ENCODE peak calls at places on chromosomes 11 and 22, in four cellular contexts. I is right lobe of liver; U is neural progenitor cell; D is CD8-positive, alpha-beta memory T cell. C is an unnamed sample.

GRCh38 chr11:2802389-2803185 is 83.0 kb downstream of the CDKN1C start:
- DNase-seq in D (no peak), U (no peak), I (peak; percentile 11), C (peak; percentile 12)

GRCh38 chr22:37486224-37486845 is at the start of gene MFNG:
- DNase-seq in U (peak; percentile 91), D (peak; percentile 71), I (peak; percentile 84), C (peak; percentile 51)

GRCh38 chr22:48758021-48758561 is 1069.6 kb downstream of the BRD1 start:
- DNase-seq in U (no peak), I (no peak), D (no peak), C (no peak)

GRCh38 chr22:28029201-28029948 is 110.3 kb upstream of the PITPNB start:
- DNase-seq in U (no peak), D (no peak), I (peak; percentile 38), C (no peak)

GRCh38 chr11:112977620-112978212 is 16.5 kb downstream of the NCAM1 start:
- DNase-seq in I (no peak), U (peak; percentile 44), D (no peak), C (peak; percentile 36)

GRCh38 chr22:37601540-37602442 is 6.8 kb upstream of the GGA1 start:
- DNase-seq in D (no peak), U (peak; percentile 85), I (no peak), C (no peak)

GRCh38 chr11:70414341-70415100 is 16.2 kb downstream of the CTTN start:
- DNase-seq in D (no peak), U (no peak), I (no peak), C (no peak)

GRCh38 chr11:17498475-17498874 is 21.8 kb upstream of the ABCC8 start:
- DNase-seq in I (no peak), D (no peak), U (peak; percentile 62), C (no peak)

GRCh38 chr11:44564653-44565007 is 833 bp upstream of the CD82 start:
- DNase-seq in D (no peak), U (no peak), I (peak; percentile 80), C (no peak)

GRCh38 chr11:110130642-110131238 is 37.5 kb downstream of the ZC3H12C start:
- DNase-seq in D (no peak), U (peak; percentile 93), I (no peak), C (no peak)

GRCh38 chr11:29527391-29527936 is 489.4 kb downstream of the KCNA4 start:
- DNase-seq in U (peak; percentile 7), I (no peak), D (no peak), C (no peak)

GRCh38 chr22:49103314-49104052 is 724.2 kb downstream of the BRD1 start:
- DNase-seq in U (peak; percentile 37), I (no peak), D (no peak), C (no peak)

GRCh38 chr22:30457964-30458363 is 13.9 kb downstream of the SEC14L3 start:
- DNase-seq in D (no peak), I (no peak), U (no peak), C (no peak)

GRCh38 chr22:23263651-23264555 is 83.6 kb downstream of the BCR start:
- DNase-seq in I (no peak), D (peak; percentile 54), U (no peak), C (no peak)

GRCh38 chr11:120339394-120339890 is 3.2 kb downstream of the ARHGEF12 start:
- DNase-seq in I (no peak), D (no peak), U (peak; percentile 19), C (no peak)

GRCh38 chr11:67700548-67701262 is 26.3 kb upstream of the ALDH3B2 start:
- DNase-seq in U (peak; percentile 63), D (no peak), I (no peak), C (no peak)

GRCh38 chr11:35945137-35945518 is 1.3 kb downstream of the LDLRAD3 start:
- DNase-seq in D (no peak), U (no peak), I (no peak), C (no peak)

GRCh38 chr11:70472240-70472639 is 73.9 kb downstream of the CTTN start:
- DNase-seq in D (no peak), U (no peak), I (no peak), C (no peak)

GRCh38 chr11:57543601-57544000 is 6.2 kb downstream of the SMTNL1 start:
- DNase-seq in D (no peak), U (no peak), I (no peak), C (no peak)

GRCh38 chr11:111911563-111912401 is at the start of gene CRYAB:
- DNase-seq in U (peak; percentile 34), I (no peak), D (no peak), C (peak; percentile 86)

GRCh38 chr11:8765294-8765693 is 82.7 kb downstream of the RPL27A start:
- DNase-seq in D (no peak), U (no peak), I (no peak), C (no peak)

GRCh38 chr11:8767466-8768142 is 85.0 kb downstream of the RPL27A start:
- DNase-seq in D (no peak), U (no peak), I (no peak), C (no peak)

GRCh38 chr11:8766993-8767374 is 84.4 kb downstream of the RPL27A start:
- DNase-seq in U (no peak), D (no peak), I (no peak), C (no peak)

GRCh38 chr11:8766043-8766992 is 83.7 kb downstream of the RPL27A start:
- DNase-seq in U (peak; percentile 50), I (no peak), D (no peak), C (no peak)

GRCh38 chr11:8768625-8769333 is 86.2 kb downstream of the RPL27A start:
- DNase-seq in D (no peak), I (no peak), U (no peak), C (no peak)
- H3K4me1 ChIP-seq in D (no peaks in the 10 kb centered on the region), I (no peaks in the 10 kb centered on the region), U (peaks cover 21% of the 10 kb centered on the region), C (peaks cover 28% of the 10 kb centered on the region)

GRCh38 chr11:9573775-9574555 is 495 bp downstream of the WEE1 start:
- DNase-seq in U (peak; percentile 55), I (peak; percentile 47), D (peak; percentile 8), C (no peak)
- H3K4me1 ChIP-seq in U (peaks cover 32% of the 10 kb centered on the region), I (no peaks in the 10 kb centered on the region), D (peaks cover 5% of the 10 kb centered on the region), C (no peaks in the 10 kb centered on the region)

GRCh38 chr22:19998991-19999820 is 17.4 kb downstream of the ARVCF start:
- DNase-seq in I (no peak), D (no peak), U (no peak), C (no peak)
- H3K4me1 ChIP-seq in I (no peaks in the 10 kb centered on the region), D (peaks cover 4% of the 10 kb centered on the region), U (peaks cover 33% of the 10 kb centered on the region), C (no peaks in the 10 kb centered on the region)

GRCh38 chr11:82899191-82899820 is 924 bp downstream of the PRCP start:
- DNase-seq in U (no peak), D (no peak), I (no peak), C (no peak)

GRCh38 chr11:82898242-82898641 is 2.0 kb downstream of the PRCP start:
- DNase-seq in U (no peak), D (no peak), I (no peak), C (no peak)

GRCh38 chr11:82900277-82901164 is at the start of gene PRCP:
- DNase-seq in I (peak; percentile 97), D (peak; percentile 92), U (peak; percentile 93), C (peak; percentile 92)

GRCh38 chr11:82901165-82901938 is at the start of gene DDIAS:
- DNase-seq in I (peak; percentile 95), U (peak; percentile 98), D (peak; percentile 94), C (peak; percentile 94)

DNA sequence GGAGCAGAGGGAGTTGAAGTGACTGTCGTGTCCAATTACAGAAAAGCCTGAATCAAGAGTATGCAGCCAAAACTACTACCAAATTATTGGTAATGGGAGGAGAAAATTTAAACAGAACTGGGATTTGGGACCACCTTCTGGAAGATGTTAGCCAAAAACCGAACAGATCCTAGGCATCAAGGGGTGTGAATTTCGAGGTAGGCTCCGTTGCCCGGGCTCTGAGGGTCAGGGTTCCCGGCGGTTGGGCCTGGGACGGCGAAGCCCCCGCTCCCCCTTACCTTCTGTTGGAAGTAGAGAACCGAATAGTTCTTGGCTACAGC is 313 bp downstream of the PRCP start:
- DNase-seq in U (no peak), D (no peak), I (no peak), C (no peak)
- H3K4me1 ChIP-seq in U (peaks cover 19% of the 10 kb centered on the region), D (peaks cover 18% of the 10 kb centered on the region), I (peaks cover 4% of the 10 kb centered on the region), C (peaks cover 3% of the 10 kb centered on the region)

GRCh38 chr11:64321533-64321932 is 3.6 kb downstream of the PRDX5 start:
- DNase-seq in U (no peak), I (no peak), D (no peak), C (no peak)
- H3K4me1 ChIP-seq in U (peaks cover 7% of the 10 kb centered on the region), I (no peaks in the 10 kb centered on the region), D (peaks cover 10% of the 10 kb centered on the region), C (no peaks in the 10 kb centered on the region)

DNA sequence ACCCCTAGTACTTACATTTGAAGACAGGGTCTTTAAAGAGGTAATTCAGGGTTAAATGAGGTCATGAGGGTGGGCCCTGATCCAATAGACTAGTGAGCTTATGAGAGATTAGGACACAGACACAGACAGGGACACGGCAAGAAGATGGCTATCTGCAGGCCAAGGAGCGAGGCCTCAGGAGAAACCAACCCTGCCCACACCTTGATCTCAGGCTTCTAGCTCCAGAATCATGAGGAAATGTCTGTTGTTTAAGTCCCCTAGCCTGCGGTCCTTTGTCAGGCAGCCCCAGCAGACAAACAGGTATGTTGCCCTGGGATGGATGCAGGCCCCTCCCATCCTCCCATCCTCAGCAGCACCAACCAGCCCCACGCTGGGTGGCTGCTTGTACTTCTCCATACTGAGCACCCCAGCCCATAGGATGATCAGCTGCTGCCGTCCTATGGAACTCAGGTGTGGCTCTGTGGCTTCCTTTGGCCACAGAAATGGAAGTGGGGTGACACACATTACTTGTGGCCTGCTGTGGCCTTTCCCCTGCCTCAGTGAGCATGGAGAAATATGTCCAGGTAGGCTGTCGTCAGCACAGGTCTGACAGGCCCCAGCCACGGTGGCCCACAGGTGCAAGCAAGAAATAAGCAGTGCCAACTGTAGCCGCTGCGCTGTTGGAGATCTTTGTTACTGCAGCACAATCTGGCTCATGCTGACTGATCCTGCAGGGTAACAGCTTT is 7.9 kb downstream of the GNB1L start:
- DNase-seq in D (no peak), I (no peak), U (no peak), C (no peak)
- H3K4me1 ChIP-seq in D (peaks cover 24% of the 10 kb centered on the region), I (no peaks in the 10 kb centered on the region), U (peaks cover 12% of the 10 kb centered on the region), C (no peaks in the 10 kb centered on the region)

DNA sequence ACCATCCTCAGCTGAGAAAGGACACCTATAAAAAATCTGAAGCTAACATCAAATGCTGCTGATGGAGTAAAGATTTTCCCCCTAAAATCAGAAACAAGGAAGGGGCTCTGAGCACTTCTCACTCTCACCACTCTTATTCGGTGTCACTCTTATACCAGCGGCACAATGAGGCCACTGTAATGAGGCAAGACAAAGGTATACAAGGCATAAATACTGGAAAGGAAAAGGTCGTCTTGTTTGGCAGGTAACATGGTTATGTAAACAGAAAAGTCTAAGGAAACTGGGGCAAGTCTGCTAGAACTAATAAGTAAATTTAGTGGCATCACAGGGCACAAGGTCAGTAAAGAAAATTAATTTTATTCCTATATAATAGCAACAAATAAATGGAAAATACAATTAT is 8.1 kb upstream of the MOB2 start:
- DNase-seq in U (no peak), I (no peak), D (no peak), C (no peak)
- H3K4me1 ChIP-seq in U (peaks cover 7% of the 10 kb centered on the region), I (no peaks in the 10 kb centered on the region), D (peaks cover 1% of the 10 kb centered on the region), C (no peaks in the 10 kb centered on the region)

GRCh38 chr22:46655861-46656608 is 35.8 kb downstream of the GRAMD4 start:
- DNase-seq in I (peak; percentile 73), D (no peak), U (no peak), C (no peak)
- H3K4me1 ChIP-seq in I (peaks cover 5% of the 10 kb centered on the region), D (peaks cover 20% of the 10 kb centered on the region), U (peaks cover 5% of the 10 kb centered on the region), C (no peaks in the 10 kb centered on the region)

DNA sequence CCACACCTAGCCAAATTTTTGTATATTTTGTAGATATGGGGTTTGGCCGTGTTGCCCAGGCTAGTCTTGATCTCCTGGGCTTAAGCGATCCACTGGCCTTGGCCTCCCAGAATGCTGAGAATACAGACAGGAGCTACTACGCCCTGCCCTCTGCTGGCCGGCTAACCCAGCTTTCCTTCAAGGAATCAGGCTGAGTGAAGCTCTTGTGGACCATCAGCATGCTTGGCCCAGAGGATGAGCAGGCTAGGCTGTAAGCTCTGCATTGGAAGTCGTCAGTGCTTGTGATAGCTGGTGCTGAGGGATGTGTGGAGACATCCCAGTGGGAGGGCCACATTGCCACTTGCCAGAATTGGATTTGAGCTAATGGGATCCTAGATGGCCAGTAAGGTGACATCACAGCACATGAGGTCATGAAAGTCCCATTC is 60.6 kb downstream of the MED15 start:
- DNase-seq in U (no peak), D (no peak), I (no peak), C (no peak)
- H3K4me1 ChIP-seq in U (no peaks in the 10 kb centered on the region), D (peaks cover 95% of the 10 kb centered on the region), I (no peaks in the 10 kb centered on the region), C (peaks cover 7% of the 10 kb centered on the region)

C was measured in uterus.